ENCODE peak calls at places on chromosomes 2 and 18, in four cellular contexts. One of them, this sample, is unnamed.

GRCh38 chr18:8091042-8091441 is 518.2 kb upstream of the RAB12 start:
- DNase-seq in IMR-90: no peak
- DNase-seq in K562: no peak
- DNase-seq in GM12878: no peak
- DNase-seq in this sample: no peak

GRCh38 chr18:6683112-6683876 is 46.2 kb upstream of the ARHGAP28 start:
- DNase-seq in K562: peak
- DNase-seq in IMR-90: no peak
- DNase-seq in GM12878: no peak
- DNase-seq in this sample: peak

GRCh38 chr2:163469561-163469962 is 266.2 kb downstream of the FIGN start:
- DNase-seq in GM12878: no peak
- DNase-seq in K562: no peak
- DNase-seq in IMR-90: no peak
- DNase-seq in this sample: no peak

GRCh38 chr2:70084973-70085710 is 2.1 kb upstream of the PCBP1 start:
- DNase-seq in IMR-90: no peak
- DNase-seq in K562: peak
- DNase-seq in GM12878: peak
- DNase-seq in this sample: no peak

GRCh38 chr2:33033524-33034150 is 86.9 kb downstream of the LTBP1 start:
- DNase-seq in GM12878: no peak
- DNase-seq in K562: no peak
- DNase-seq in IMR-90: peak
- DNase-seq in this sample: peak

GRCh38 chr18:32213693-32214092 is 23.9 kb downstream of the MEP1B start:
- DNase-seq in GM12878: no peak
- DNase-seq in IMR-90: no peak
- DNase-seq in K562: no peak
- DNase-seq in this sample: no peak

GRCh38 chr2:12321886-12322285 is 394.9 kb upstream of the TRIB2 start:
- DNase-seq in K562: no peak
- DNase-seq in GM12878: no peak
- DNase-seq in IMR-90: peak
- DNase-seq in this sample: no peak

GRCh38 chr2:110105608-110106467 is 9.8 kb downstream of the MALL start:
- DNase-seq in K562: no peak
- DNase-seq in IMR-90: peak
- DNase-seq in GM12878: no peak
- DNase-seq in this sample: peak

GRCh38 chr2:191917967-191918651 is 71.2 kb upstream of the CAVIN2 start:
- DNase-seq in IMR-90: no peak
- DNase-seq in K562: no peak
- DNase-seq in GM12878: no peak
- DNase-seq in this sample: peak

GRCh38 chr2:165357758-165358157 is 111.7 kb upstream of the CSRNP3 start:
- DNase-seq in GM12878: peak
- DNase-seq in K562: no peak
- DNase-seq in IMR-90: peak
- DNase-seq in this sample: peak

GRCh38 chr2:46829240-46829970 is 86.2 kb downstream of the MCFD2 start:
- DNase-seq in IMR-90: no peak
- DNase-seq in K562: no peak
- DNase-seq in GM12878: no peak
- DNase-seq in this sample: no peak

GRCh38 chr2:46831037-46831868 is 84.4 kb downstream of the MCFD2 start:
- DNase-seq in IMR-90: peak
- DNase-seq in K562: no peak
- DNase-seq in GM12878: no peak
- DNase-seq in this sample: no peak

GRCh38 chr2:46831869-46832265 is 83.7 kb downstream of the MCFD2 start:
- DNase-seq in K562: no peak
- DNase-seq in IMR-90: no peak
- DNase-seq in GM12878: no peak
- DNase-seq in this sample: no peak

GRCh38 chr2:46835520-46835919 is 80.1 kb downstream of the MCFD2 start:
- DNase-seq in K562: no peak
- DNase-seq in GM12878: no peak
- DNase-seq in IMR-90: no peak
- DNase-seq in this sample: no peak

GRCh38 chr2:46832543-46832942 is 83.1 kb downstream of the MCFD2 start:
- DNase-seq in IMR-90: no peak
- DNase-seq in K562: no peak
- DNase-seq in GM12878: no peak
- DNase-seq in this sample: no peak
- TF ChIP-seq FOS in IMR-90: no peak
- TF ChIP-seq FOS in K562: no peak
- TF ChIP-seq FOS in GM12878: no peak
- TF ChIP-seq FOS in this sample: no peak

GRCh38 chr2:205505344-205505743 is 177.0 kb upstream of the NRP2 start:
- DNase-seq in IMR-90: no peak
- DNase-seq in K562: no peak
- DNase-seq in GM12878: no peak
- DNase-seq in this sample: no peak
- H3K4me2 ChIP-seq in IMR-90: no peak
- H3K4me2 ChIP-seq in K562: no peak
- H3K4me2 ChIP-seq in GM12878: no peak
- H3K4me2 ChIP-seq in this sample: no peak

DNA sequence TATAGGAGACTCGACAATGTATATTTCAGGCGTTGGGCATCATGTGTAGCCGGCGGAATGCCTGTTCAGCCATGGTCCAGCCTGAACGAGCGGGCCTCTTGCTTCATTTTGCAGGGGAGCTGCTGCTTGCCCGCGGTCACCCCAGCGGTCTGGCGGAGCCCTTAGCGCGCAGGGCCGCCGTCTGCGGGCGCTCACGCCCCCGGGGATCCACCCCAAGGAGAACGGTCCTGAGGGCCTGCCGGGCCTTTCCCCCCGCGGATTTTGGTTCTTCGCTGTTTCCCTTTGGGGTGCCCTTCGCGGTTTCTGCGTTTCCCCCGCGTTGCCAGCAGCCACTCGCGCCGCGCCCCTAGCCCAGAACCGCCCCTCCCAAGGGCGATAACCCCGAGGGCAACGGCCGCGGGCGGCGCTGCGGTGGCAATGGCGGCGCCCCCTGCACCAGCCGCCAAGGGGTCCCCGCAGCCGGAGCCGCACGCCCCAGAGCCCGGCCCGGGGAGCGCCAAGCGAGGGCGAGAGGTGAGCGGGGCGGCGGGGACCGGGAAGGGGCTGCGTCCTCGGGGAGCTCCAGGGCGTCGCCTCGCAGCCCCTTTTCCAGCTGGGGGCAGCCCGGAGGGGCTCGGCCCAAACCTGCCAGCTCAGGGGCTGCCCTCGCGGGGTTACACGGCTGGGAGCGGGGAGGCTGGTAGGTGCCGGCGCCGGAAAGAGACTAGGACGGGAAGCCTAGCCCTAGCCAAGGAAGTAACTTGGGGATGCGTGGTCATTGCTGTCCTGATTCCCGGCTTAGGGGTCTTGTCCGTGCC is at the start of gene MFSD2B:
- DNase-seq in K562: peak
- DNase-seq in IMR-90: no peak
- DNase-seq in GM12878: no peak
- DNase-seq in this sample: no peak
- TF ChIP-seq FOS in K562: no peak
- TF ChIP-seq FOS in IMR-90: no peak
- TF ChIP-seq FOS in GM12878: no peak
- TF ChIP-seq FOS in this sample: no peak

DNA sequence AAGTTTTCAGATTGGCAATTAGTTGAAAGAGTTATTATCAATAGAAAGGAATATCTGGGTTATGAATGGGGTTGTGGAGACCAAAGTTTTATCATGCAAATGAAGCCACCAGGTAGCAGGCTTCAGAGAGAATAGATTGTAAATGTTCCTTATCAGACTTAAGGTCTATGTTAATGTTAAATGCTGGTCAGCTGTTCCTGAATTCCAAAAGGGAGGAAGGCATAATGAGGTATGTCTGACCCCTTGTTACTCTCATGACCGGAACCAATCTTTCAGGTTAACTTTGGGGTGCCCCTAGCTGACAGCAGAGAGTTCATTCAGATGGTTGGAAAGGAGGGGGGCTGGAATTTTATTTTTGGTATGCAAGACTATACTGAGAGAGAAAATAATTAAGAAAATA is 47.9 kb downstream of the RIT2 start:
- DNase-seq in K562: no peak
- DNase-seq in GM12878: no peak
- DNase-seq in IMR-90: no peak
- DNase-seq in this sample: no peak
- H3K4me2 ChIP-seq in K562: no peak
- H3K4me2 ChIP-seq in GM12878: no peak
- H3K4me2 ChIP-seq in IMR-90: no peak
- H3K4me2 ChIP-seq in this sample: no peak

DNA sequence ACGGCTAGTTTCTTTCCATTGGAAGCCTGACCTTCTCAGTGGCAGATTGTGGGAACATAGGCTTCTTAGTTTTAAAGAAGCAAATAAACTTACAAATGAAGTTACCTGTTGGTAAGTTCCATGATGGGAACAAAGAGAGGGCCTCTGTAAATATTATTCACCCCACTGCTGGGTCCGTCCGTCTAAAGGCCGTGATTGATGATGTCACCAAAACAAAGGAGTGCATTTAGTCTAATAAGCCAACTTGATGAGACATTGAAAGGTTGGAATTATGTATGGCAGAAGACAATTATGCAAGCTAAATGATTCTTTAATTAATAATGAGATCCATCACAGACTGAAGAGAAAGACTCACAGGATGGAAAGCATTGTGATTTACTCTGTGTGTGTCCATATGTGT is 1091.9 kb upstream of the FANCL start:
- DNase-seq in GM12878: no peak
- DNase-seq in IMR-90: no peak
- DNase-seq in K562: no peak
- DNase-seq in this sample: no peak
- TF ChIP-seq FOS in GM12878: no peak
- TF ChIP-seq FOS in IMR-90: no peak
- TF ChIP-seq FOS in K562: no peak
- TF ChIP-seq FOS in this sample: no peak

GRCh38 chr2:60569680-60570111 is 16.2 kb upstream of the BCL11A start:
- DNase-seq in K562: no peak
- DNase-seq in IMR-90: no peak
- DNase-seq in GM12878: no peak
- DNase-seq in this sample: no peak
- H3K4me2 ChIP-seq in K562: no peak
- H3K4me2 ChIP-seq in IMR-90: peak
- H3K4me2 ChIP-seq in GM12878: peak
- H3K4me2 ChIP-seq in this sample: no peak